ENCODE peak calls at places on chromosomes 11 and 22, in ten cellular contexts. P is progenitor cell of endocrine pancreas, J is heart right ventricle, G is fibroblast of the aortic adventitia, U is psoas muscle, X is WTC11, E is RWPE1, K is fibroblast of lung, R is GM06990, V is lung. N is an unnamed sample.

GRCh38 chr11:17865765-17866428 is 131.3 kb downstream of the KCNC1 start:
- DNase-seq in P (no peak), J (no peak), G (peak), U (no peak), X (no peak), E (no peak), K (no peak), R (no peak), V (no peak), N (no peak)

GRCh38 chr11:119472186-119472855 is 49.3 kb upstream of the THY1 start:
- DNase-seq in P (no peak), J (no peak), G (peak), U (no peak), X (no peak), E (no peak), K (peak), R (no peak), V (no peak), N (no peak)

GRCh38 chr11:103907548-103908455 is 128.6 kb upstream of the DDI1 start:
- DNase-seq in P (no peak), J (no peak), G (peak), U (no peak), X (no peak), E (peak), K (peak), R (no peak), V (no peak), N (no peak)

GRCh38 chr11:67412495-67413179 is 2.8 kb upstream of the CARNS1 start:
- DNase-seq in P (no peak), J (no peak), G (no peak), U (no peak), X (no peak), E (no peak), K (no peak), R (no peak), V (no peak), N (no peak)

GRCh38 chr11:72045849-72046248 is 34.5 kb downstream of the NUMA1 start:
- DNase-seq in P (no peak), J (no peak), G (no peak), U (no peak), X (no peak), E (no peak), K (no peak), R (no peak), V (no peak), N (no peak)

GRCh38 chr11:106152013-106152412 is 74.6 kb downstream of the AASDHPPT start:
- DNase-seq in P (no peak), J (no peak), G (peak), U (no peak), X (no peak), E (peak), K (peak), R (no peak), V (peak), N (peak)

GRCh38 chr22:33240901-33241300 is 182.7 kb upstream of the SYN3 start:
- DNase-seq in P (no peak), J (no peak), G (no peak), U (no peak), X (no peak), E (peak), K (no peak), R (peak), V (no peak), N (no peak)

GRCh38 chr11:99015634-99016454 is 4.9 kb upstream of the CNTN5 start:
- DNase-seq in P (no peak), J (no peak), G (peak), U (no peak), X (no peak), E (peak), K (peak), R (no peak), V (no peak), N (no peak)

GRCh38 chr11:126331286-126331685 is 24.2 kb upstream of the ST3GAL4 start:
- DNase-seq in P (no peak), J (no peak), G (no peak), U (no peak), X (no peak), E (no peak), K (no peak), R (no peak), V (no peak), N (no peak)

GRCh38 chr11:78715639-78716311 is 141.1 kb upstream of the NARS2 start:
- DNase-seq in P (peak), J (peak), G (peak), U (peak), X (peak), E (peak), K (peak), R (no peak), V (peak), N (peak)

GRCh38 chr11:46456676-46457432 is 65.3 kb upstream of the CHRM4 start:
- DNase-seq in P (no peak), J (no peak), G (no peak), U (no peak), X (no peak), E (no peak), K (no peak), R (no peak), V (no peak), N (no peak)

GRCh38 chr11:107827041-107827440 is 31.5 kb downstream of the SLC35F2 start:
- DNase-seq in P (no peak), J (no peak), G (no peak), U (no peak), X (no peak), E (peak), K (no peak), R (no peak), V (no peak), N (no peak)

GRCh38 chr11:118434553-118435232 is 1.6 kb upstream of the KMT2A start:
- DNase-seq in P (peak), J (peak), G (peak), U (peak), X (peak), E (peak), K (peak), R (peak), V (peak), N (peak)

DNA sequence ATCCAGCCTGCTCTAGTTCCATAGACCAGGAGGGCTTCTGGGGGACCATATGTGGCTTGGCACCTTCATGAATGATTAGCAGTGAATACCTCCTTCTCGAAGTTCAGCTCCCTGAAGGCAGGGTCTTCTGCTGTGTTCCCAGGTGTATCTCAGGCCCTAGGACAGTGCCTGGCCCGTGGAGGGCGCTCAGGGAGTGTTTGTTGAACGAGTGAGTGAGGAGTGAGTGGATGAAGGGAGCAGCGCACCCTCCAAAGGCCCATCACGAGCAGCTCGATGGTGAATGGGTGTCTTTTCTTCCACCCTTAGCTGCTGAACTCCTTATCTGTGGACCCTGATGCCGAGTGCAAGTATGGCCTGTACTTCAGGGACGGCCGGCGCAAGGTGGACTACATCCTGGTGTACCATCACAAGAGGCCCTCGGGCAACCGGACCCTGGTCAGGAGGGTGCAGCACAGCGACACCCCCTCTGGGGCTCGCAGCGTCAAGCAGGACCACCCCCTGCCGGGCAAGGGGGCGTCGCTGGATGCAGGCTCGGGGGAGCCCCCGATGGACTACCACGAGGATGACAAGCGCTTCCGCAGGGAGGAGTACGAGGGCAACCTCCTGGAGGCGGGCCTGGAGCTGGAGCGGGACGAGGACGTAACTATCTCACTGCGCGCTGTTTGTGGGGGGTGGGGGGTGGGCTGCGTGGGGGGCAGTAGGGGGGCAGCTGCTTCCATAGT is 9.5 kb downstream of the ANO1 start:
- DNase-seq in P (no peak), J (no peak), G (no peak), U (no peak), X (peak), E (no peak), K (no peak), R (no peak), V (no peak), N (no peak)
- TF ChIP-seq CTCF in P (no peak), J (no peak), G (no peak), U (no peak), X (no peak), E (no peak), K (no peak), R (no peak), V (no peak), N (no peak)

GRCh38 chr11:121652982-121653381 is 200.2 kb upstream of the SORL1-AS1 start:
- DNase-seq in P (no peak), J (no peak), G (peak), U (no peak), X (no peak), E (no peak), K (peak), R (no peak), V (no peak), N (no peak)
- TF ChIP-seq CTCF in P (peak), J (no peak), G (peak), U (no peak), X (peak), E (no peak), K (no peak), R (peak), V (no peak), N (peak)

GRCh38 chr11:36622431-36623136 is 24.5 kb upstream of the RAG2 start:
- DNase-seq in P (no peak), J (no peak), G (peak), U (no peak), X (no peak), E (peak), K (peak), R (no peak), V (no peak), N (no peak)
- TF ChIP-seq CTCF in P (peak), J (no peak), G (peak), U (peak), X (no peak), E (peak), K (peak), R (peak), V (no peak), N (no peak)

DNA sequence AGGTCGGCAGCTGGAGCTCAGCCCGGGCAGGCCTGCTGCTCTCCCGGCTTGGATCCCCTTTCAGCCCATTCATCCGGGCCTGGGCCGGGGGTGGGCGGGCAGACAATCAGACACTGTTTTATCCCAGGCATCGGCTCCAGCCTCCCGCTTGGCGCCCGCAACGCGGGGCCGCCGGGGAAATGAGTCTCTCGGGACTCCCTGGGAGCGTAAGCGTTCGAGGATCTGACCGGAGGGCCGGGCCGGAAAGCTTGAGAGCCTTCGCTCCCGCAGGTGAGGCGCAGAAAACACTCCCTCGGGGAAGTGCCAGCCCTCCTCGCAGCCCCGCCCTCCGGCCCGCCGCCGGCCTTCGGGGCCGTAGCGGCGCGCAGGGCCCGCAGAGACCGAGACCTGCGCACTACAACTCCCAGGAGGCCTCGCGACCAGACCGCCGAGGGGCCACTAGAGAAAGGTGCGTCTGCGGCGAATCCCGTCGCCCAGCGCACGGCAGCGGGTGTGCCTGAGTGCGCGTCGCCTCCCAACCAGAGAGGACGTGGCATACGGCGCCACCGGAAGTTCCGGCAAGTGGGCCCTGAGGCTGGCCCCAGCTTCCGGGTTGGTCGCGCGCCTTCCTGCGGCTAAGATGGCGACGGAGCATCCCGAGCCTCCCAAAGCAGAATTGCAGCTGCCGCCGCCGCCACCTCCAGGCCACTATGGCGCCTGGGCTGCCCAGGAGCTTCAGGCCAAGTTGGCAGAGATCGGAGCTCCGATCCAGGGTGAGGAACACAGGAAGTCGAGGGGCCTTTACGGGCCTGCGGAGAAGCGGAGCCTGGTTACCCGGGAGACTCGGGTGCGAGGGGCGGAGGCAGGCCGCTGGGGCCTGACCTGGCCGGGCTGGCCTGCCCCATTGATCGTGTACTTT is at the start of gene SF3B2:
- DNase-seq in P (peak), J (peak), G (peak), U (peak), X (peak), E (peak), K (peak), R (peak), V (peak), N (peak)
- TF ChIP-seq CTCF in P (no peak), J (no peak), G (no peak), U (no peak), X (no peak), E (no peak), K (no peak), R (no peak), V (no peak), N (no peak)

GRCh38 chr11:57199330-57199729 is 17.6 kb downstream of the LRRC55 start:
- DNase-seq in P (no peak), J (no peak), G (no peak), U (no peak), X (no peak), E (no peak), K (no peak), R (no peak), V (no peak), N (no peak)

GRCh38 chr11:57197762-57198161 is 16.0 kb downstream of the LRRC55 start:
- DNase-seq in P (no peak), J (no peak), G (no peak), U (no peak), X (no peak), E (no peak), K (no peak), R (no peak), V (no peak), N (no peak)

GRCh38 chr11:57191308-57191707 is 9.6 kb downstream of the LRRC55 start:
- DNase-seq in P (no peak), J (no peak), G (no peak), U (no peak), X (no peak), E (no peak), K (no peak), R (no peak), V (no peak), N (no peak)

GRCh38 chr11:57200937-57201336 is 19.2 kb downstream of the LRRC55 start:
- DNase-seq in P (no peak), J (peak), G (no peak), U (peak), X (no peak), E (no peak), K (no peak), R (no peak), V (no peak), N (no peak)

GRCh38 chr11:57196556-57196955 is 14.8 kb downstream of the LRRC55 start:
- DNase-seq in P (no peak), J (no peak), G (no peak), U (no peak), X (no peak), E (no peak), K (no peak), R (no peak), V (no peak), N (no peak)
- TF ChIP-seq CTCF in P (no peak), J (no peak), G (no peak), U (no peak), X (no peak), E (no peak), K (no peak), R (no peak), V (no peak), N (no peak)

GRCh38 chr22:23984430-23984829 is 4.5 kb downstream of the GSTT2 start:
- DNase-seq in P (no peak), J (no peak), G (peak), U (no peak), X (peak), E (peak), K (no peak), R (no peak), V (peak), N (no peak)
- TF ChIP-seq CTCF in P (no peak), J (no peak), G (peak), U (peak), X (peak), E (peak), K (peak), R (peak), V (peak), N (no peak)

N was measured in mesothelial cell of epicardium.